ENCODE peak calls at places on chromosomes 1 and 21, in six cellular contexts. One of them, this sample, is unnamed.

GRCh38 chr1:2128189-2128901 is 66.2 kb downstream of the FAAP20 start:
- DNase-seq in fibroblast of lung: no peak
- DNase-seq in tibial artery: no peak
- DNase-seq in CD4-positive, alpha-beta T cell: no peak
- DNase-seq in RWPE1: no peak
- DNase-seq in WTC11: no peak
- DNase-seq in this sample: peak

GRCh38 chr1:89941110-89941770 is 53.7 kb upstream of the ZNF326 start:
- DNase-seq in RWPE1: no peak
- DNase-seq in tibial artery: no peak
- DNase-seq in WTC11: no peak
- DNase-seq in fibroblast of lung: no peak
- DNase-seq in CD4-positive, alpha-beta T cell: no peak
- DNase-seq in this sample: no peak

GRCh38 chr1:108512239-108513071 is 47.4 kb upstream of the EEIG2 start:
- DNase-seq in WTC11: no peak
- DNase-seq in tibial artery: no peak
- DNase-seq in fibroblast of lung: peak
- DNase-seq in CD4-positive, alpha-beta T cell: no peak
- DNase-seq in RWPE1: peak
- DNase-seq in this sample: no peak

GRCh38 chr1:8424539-8425116 is 106.7 kb downstream of the SLC45A1 start:
- DNase-seq in fibroblast of lung: no peak
- DNase-seq in WTC11: peak
- DNase-seq in CD4-positive, alpha-beta T cell: peak
- DNase-seq in tibial artery: peak
- DNase-seq in RWPE1: peak
- DNase-seq in this sample: peak

GRCh38 chr21:31233711-31234110 is 110.3 kb downstream of the TIAM1 start:
- DNase-seq in fibroblast of lung: no peak
- DNase-seq in tibial artery: no peak
- DNase-seq in RWPE1: no peak
- DNase-seq in CD4-positive, alpha-beta T cell: no peak
- DNase-seq in WTC11: no peak
- DNase-seq in this sample: no peak

GRCh38 chr1:111214086-111214801 is 13.3 kb upstream of the CHI3L2 start:
- DNase-seq in tibial artery: no peak
- DNase-seq in fibroblast of lung: no peak
- DNase-seq in WTC11: no peak
- DNase-seq in RWPE1: no peak
- DNase-seq in CD4-positive, alpha-beta T cell: no peak
- DNase-seq in this sample: no peak

GRCh38 chr1:246160905-246161304 is 346.2 kb downstream of the SMYD3 start:
- DNase-seq in RWPE1: no peak
- DNase-seq in tibial artery: no peak
- DNase-seq in fibroblast of lung: no peak
- DNase-seq in WTC11: no peak
- DNase-seq in CD4-positive, alpha-beta T cell: no peak
- DNase-seq in this sample: peak

GRCh38 chr21:34091607-34092006 is 18.2 kb downstream of the MRPS6 start:
- DNase-seq in tibial artery: no peak
- DNase-seq in WTC11: no peak
- DNase-seq in RWPE1: no peak
- DNase-seq in CD4-positive, alpha-beta T cell: no peak
- DNase-seq in fibroblast of lung: no peak
- DNase-seq in this sample: no peak

GRCh38 chr1:76284842-76285241 is 210.3 kb downstream of the ST6GALNAC3 start:
- DNase-seq in tibial artery: no peak
- DNase-seq in RWPE1: no peak
- DNase-seq in WTC11: no peak
- DNase-seq in CD4-positive, alpha-beta T cell: no peak
- DNase-seq in fibroblast of lung: no peak
- DNase-seq in this sample: no peak

GRCh38 chr1:162326559-162326958 is 50.1 kb downstream of the SPATA46 start:
- DNase-seq in WTC11: no peak
- DNase-seq in CD4-positive, alpha-beta T cell: no peak
- DNase-seq in fibroblast of lung: no peak
- DNase-seq in tibial artery: no peak
- DNase-seq in RWPE1: no peak
- DNase-seq in this sample: no peak

GRCh38 chr1:11804666-11805453 is 904 bp downstream of the MTHFR start:
- DNase-seq in tibial artery: peak
- DNase-seq in CD4-positive, alpha-beta T cell: no peak
- DNase-seq in fibroblast of lung: peak
- DNase-seq in RWPE1: peak
- DNase-seq in WTC11: no peak
- DNase-seq in this sample: no peak

GRCh38 chr1:10508511-10508951 is 33.8 kb downstream of the PEX14 start:
- DNase-seq in CD4-positive, alpha-beta T cell: no peak
- DNase-seq in RWPE1: no peak
- DNase-seq in WTC11: peak
- DNase-seq in fibroblast of lung: no peak
- DNase-seq in tibial artery: no peak
- DNase-seq in this sample: no peak

GRCh38 chr1:239909894-239910293 is 181.8 kb upstream of the FMN2 start:
- DNase-seq in tibial artery: no peak
- DNase-seq in fibroblast of lung: peak
- DNase-seq in CD4-positive, alpha-beta T cell: no peak
- DNase-seq in RWPE1: peak
- DNase-seq in WTC11: no peak
- DNase-seq in this sample: peak

GRCh38 chr1:30515746-30516504 is 207.5 kb downstream of the MATN1 start:
- DNase-seq in RWPE1: no peak
- DNase-seq in CD4-positive, alpha-beta T cell: no peak
- DNase-seq in tibial artery: peak
- DNase-seq in fibroblast of lung: no peak
- DNase-seq in WTC11: no peak
- DNase-seq in this sample: no peak

GRCh38 chr1:50972766-50973165 is 2.7 kb downstream of the CDKN2C start:
- DNase-seq in WTC11: no peak
- DNase-seq in CD4-positive, alpha-beta T cell: no peak
- DNase-seq in fibroblast of lung: peak
- DNase-seq in RWPE1: no peak
- DNase-seq in tibial artery: no peak
- DNase-seq in this sample: no peak

GRCh38 chr1:64451449-64451848 is 18.5 kb upstream of the CACHD1 start:
- DNase-seq in tibial artery: no peak
- DNase-seq in CD4-positive, alpha-beta T cell: no peak
- DNase-seq in WTC11: no peak
- DNase-seq in fibroblast of lung: no peak
- DNase-seq in RWPE1: no peak
- DNase-seq in this sample: no peak

GRCh38 chr1:170698711-170699275 is 34.9 kb downstream of the PRRX1 start:
- DNase-seq in CD4-positive, alpha-beta T cell: no peak
- DNase-seq in tibial artery: no peak
- DNase-seq in fibroblast of lung: peak
- DNase-seq in WTC11: no peak
- DNase-seq in RWPE1: no peak
- DNase-seq in this sample: no peak

GRCh38 chr1:206002833-206003532 is at the start of gene RAB7B:
- DNase-seq in tibial artery: peak
- DNase-seq in RWPE1: peak
- DNase-seq in CD4-positive, alpha-beta T cell: no peak
- DNase-seq in fibroblast of lung: peak
- DNase-seq in WTC11: no peak
- DNase-seq in this sample: peak

GRCh38 chr1:5998906-5999301 is 6.7 kb upstream of the NPHP4 start:
- DNase-seq in tibial artery: peak
- DNase-seq in fibroblast of lung: no peak
- DNase-seq in CD4-positive, alpha-beta T cell: no peak
- DNase-seq in WTC11: peak
- DNase-seq in RWPE1: no peak
- DNase-seq in this sample: peak

DNA sequence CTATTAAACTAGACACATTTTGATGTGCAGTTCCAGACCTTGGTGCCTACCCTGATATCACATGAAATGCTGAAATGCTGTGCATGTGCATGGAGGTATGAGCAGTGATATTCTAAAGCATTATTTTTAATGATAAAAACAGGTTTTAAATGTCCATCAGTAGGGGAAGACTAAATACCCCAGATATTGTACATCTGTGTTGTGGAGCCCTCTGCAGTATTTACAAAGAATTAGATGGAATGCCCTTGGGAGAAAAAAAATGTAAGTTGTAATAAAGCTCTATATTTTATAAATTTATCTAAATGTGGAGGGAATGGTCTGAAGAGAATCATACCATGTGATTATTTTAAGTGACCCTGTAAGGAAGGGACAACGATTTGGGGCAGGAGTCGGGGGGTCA is 39.1 kb upstream of the IGSF5 start:
- DNase-seq in WTC11: no peak
- DNase-seq in RWPE1: no peak
- DNase-seq in tibial artery: no peak
- DNase-seq in fibroblast of lung: peak
- DNase-seq in CD4-positive, alpha-beta T cell: no peak
- DNase-seq in this sample: no peak
- TF ChIP-seq CTCF in WTC11: no peak
- TF ChIP-seq CTCF in RWPE1: no peak
- TF ChIP-seq CTCF in tibial artery: no peak
- TF ChIP-seq CTCF in fibroblast of lung: peak
- TF ChIP-seq CTCF in CD4-positive, alpha-beta T cell: no peak
- TF ChIP-seq CTCF in this sample: no peak

DNA sequence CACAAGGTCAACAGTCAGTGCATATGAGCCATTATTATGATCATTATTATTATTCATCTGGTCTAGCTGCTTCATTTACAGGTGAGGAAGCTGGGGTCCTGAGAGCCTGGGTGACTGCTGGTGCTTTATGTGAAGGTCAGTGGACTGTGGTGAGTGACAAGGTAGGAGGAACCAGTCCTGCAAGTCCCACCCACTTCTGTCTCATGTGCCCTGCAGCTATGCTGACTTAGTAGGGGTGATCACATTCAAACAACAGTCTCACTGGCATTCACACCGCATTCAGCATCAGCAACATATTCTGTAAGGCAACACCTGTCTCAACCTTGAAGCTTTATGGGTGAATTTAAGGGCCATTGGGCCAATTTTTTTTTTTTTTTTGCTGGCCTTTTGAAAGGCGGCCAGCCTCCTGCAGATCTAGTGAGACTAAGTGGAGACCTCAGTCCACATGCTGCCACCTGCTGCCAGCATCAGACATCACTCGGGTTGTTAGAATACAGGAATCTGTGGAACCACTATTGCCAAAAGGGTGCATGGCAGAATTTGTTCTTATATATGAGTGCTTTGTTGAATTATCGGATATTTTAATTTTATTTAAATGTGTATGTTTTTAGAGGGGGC is 59.9 kb upstream of the CACNA1E start:
- DNase-seq in RWPE1: peak
- DNase-seq in CD4-positive, alpha-beta T cell: peak
- DNase-seq in WTC11: peak
- DNase-seq in fibroblast of lung: peak
- DNase-seq in tibial artery: no peak
- DNase-seq in this sample: no peak
- TF ChIP-seq CTCF in RWPE1: peak
- TF ChIP-seq CTCF in CD4-positive, alpha-beta T cell: peak
- TF ChIP-seq CTCF in WTC11: no peak
- TF ChIP-seq CTCF in fibroblast of lung: peak
- TF ChIP-seq CTCF in tibial artery: no peak
- TF ChIP-seq CTCF in this sample: peak

GRCh38 chr1:173208868-173209267 is 1.7 kb upstream of the TNFSF4 start:
- DNase-seq in CD4-positive, alpha-beta T cell: no peak
- DNase-seq in WTC11: no peak
- DNase-seq in RWPE1: no peak
- DNase-seq in fibroblast of lung: no peak
- DNase-seq in tibial artery: no peak
- DNase-seq in this sample: no peak

GRCh38 chr1:173212952-173213491 is 5.9 kb upstream of the TNFSF4 start:
- DNase-seq in CD4-positive, alpha-beta T cell: no peak
- DNase-seq in RWPE1: no peak
- DNase-seq in tibial artery: no peak
- DNase-seq in WTC11: no peak
- DNase-seq in fibroblast of lung: no peak
- DNase-seq in this sample: no peak

GRCh38 chr1:173210273-173210672 is 3.1 kb upstream of the TNFSF4 start:
- DNase-seq in fibroblast of lung: no peak
- DNase-seq in CD4-positive, alpha-beta T cell: no peak
- DNase-seq in tibial artery: no peak
- DNase-seq in WTC11: no peak
- DNase-seq in RWPE1: no peak
- DNase-seq in this sample: no peak

GRCh38 chr1:173210716-173211231 is 3.6 kb upstream of the TNFSF4 start:
- DNase-seq in fibroblast of lung: no peak
- DNase-seq in CD4-positive, alpha-beta T cell: no peak
- DNase-seq in WTC11: no peak
- DNase-seq in RWPE1: no peak
- DNase-seq in tibial artery: no peak
- DNase-seq in this sample: no peak

DNA sequence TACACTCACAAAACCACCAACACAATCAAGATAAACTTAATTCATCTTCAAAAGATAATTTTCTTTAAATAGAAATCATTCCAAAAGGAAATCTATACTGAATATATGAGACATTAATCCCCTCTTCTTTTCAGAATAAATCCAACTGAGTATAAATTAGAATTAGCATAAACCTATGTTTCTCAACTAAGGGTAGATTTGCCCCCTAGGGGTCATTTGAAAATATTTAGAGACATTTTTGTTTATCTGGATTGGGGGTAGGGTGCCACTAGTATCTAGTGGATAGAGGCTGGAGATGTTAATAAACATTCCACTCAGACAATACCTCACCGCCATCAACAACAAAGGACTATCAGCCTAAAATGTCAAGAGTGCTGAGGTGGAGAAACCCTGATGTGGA is 6.5 kb upstream of the TNFSF4 start:
- DNase-seq in CD4-positive, alpha-beta T cell: no peak
- DNase-seq in WTC11: no peak
- DNase-seq in tibial artery: no peak
- DNase-seq in fibroblast of lung: no peak
- DNase-seq in RWPE1: no peak
- DNase-seq in this sample: no peak
- TF ChIP-seq CTCF in CD4-positive, alpha-beta T cell: no peak
- TF ChIP-seq CTCF in WTC11: no peak
- TF ChIP-seq CTCF in tibial artery: no peak
- TF ChIP-seq CTCF in fibroblast of lung: no peak
- TF ChIP-seq CTCF in RWPE1: no peak
- TF ChIP-seq CTCF in this sample: no peak

DNA sequence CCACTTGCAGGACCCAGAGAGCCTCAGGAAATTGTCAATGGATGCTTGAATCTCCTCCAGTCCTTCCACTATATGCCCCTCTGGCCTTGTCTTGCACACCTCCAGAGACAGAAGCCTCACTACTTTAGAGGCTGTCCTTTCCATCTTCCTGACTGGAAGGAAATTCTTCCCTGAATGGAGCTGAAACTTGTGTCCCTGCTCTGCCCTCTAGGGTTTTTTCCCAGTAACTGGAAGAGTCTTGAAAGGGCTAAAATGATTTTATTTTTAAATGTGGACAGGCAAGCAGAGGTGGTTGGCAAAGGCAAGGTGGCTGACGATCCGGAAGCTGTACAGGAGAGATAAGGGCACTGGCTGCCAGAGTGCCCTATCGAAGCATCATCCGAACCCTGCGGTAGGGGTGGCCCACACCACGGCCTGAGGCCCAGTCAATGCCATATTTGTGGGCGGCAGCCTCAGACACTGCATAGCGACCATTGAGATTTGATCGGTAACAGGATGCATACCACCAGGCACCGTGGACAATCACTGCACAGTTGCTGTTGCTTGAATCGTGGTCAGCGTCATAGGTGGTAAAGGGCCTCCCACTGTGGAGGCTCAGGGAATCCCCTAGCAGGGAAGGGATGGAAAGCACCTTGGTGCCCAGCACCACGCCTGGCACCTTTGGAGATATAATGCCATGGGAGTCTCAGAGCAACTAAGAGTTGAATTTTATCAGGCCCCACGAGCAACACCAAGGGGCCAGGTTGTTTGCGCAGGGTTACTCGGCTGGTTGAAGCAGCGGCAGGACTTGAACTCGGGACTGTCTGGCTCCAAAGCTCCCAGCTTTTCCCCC is 2.3 kb upstream of the MAP3K6 start:
- DNase-seq in WTC11: no peak
- DNase-seq in RWPE1: no peak
- DNase-seq in tibial artery: no peak
- DNase-seq in fibroblast of lung: peak
- DNase-seq in CD4-positive, alpha-beta T cell: no peak
- DNase-seq in this sample: no peak
- TF ChIP-seq CTCF in WTC11: no peak
- TF ChIP-seq CTCF in RWPE1: no peak
- TF ChIP-seq CTCF in tibial artery: no peak
- TF ChIP-seq CTCF in fibroblast of lung: peak
- TF ChIP-seq CTCF in CD4-positive, alpha-beta T cell: no peak
- TF ChIP-seq CTCF in this sample: no peak

This sample was measured in left lung.